ENCODE peak calls at places on chromosome 2, in four cellular contexts. One of them, this sample, is unnamed.

GRCh38 chr2:120109186-120110061 is 96.5 kb downstream of the EPB41L5 start:
- DNase-seq in GM23338: no peak
- DNase-seq in SIG-M5: peak; percentile 83
- DNase-seq in M059J: peak; percentile 52
- DNase-seq in this sample: peak; percentile 84

GRCh38 chr2:5664197-5664728 is 27.9 kb upstream of the SOX11 start:
- DNase-seq in GM23338: no peak
- DNase-seq in SIG-M5: no peak
- DNase-seq in M059J: no peak
- DNase-seq in this sample: no peak

GRCh38 chr2:8515390-8515761 is 166.5 kb upstream of the ID2 start:
- DNase-seq in GM23338: no peak
- DNase-seq in SIG-M5: peak; percentile 77
- DNase-seq in M059J: no peak
- DNase-seq in this sample: no peak

GRCh38 chr2:669323-669722 is 7.9 kb downstream of the TMEM18 start:
- DNase-seq in GM23338: no peak
- DNase-seq in SIG-M5: no peak
- DNase-seq in M059J: peak; percentile 32
- DNase-seq in this sample: peak; percentile 52

GRCh38 chr2:173513117-173513516 is 158.4 kb downstream of the CDCA7 start:
- DNase-seq in GM23338: no peak
- DNase-seq in SIG-M5: no peak
- DNase-seq in M059J: no peak
- DNase-seq in this sample: no peak

GRCh38 chr2:47065771-47066380 is 89.2 kb downstream of the STPG4 start:
- DNase-seq in GM23338: peak; percentile 34
- DNase-seq in SIG-M5: no peak
- DNase-seq in M059J: peak; percentile 97
- DNase-seq in this sample: peak; percentile 90

GRCh38 chr2:174994381-174994780 is 10.8 kb downstream of the CHN1 start:
- DNase-seq in GM23338: no peak
- DNase-seq in SIG-M5: no peak
- DNase-seq in M059J: no peak
- DNase-seq in this sample: no peak

GRCh38 chr2:203579131-203579643 is 44.1 kb upstream of the RAPH1 start:
- DNase-seq in GM23338: peak; percentile 41
- DNase-seq in SIG-M5: no peak
- DNase-seq in M059J: peak; percentile 88
- DNase-seq in this sample: peak; percentile 81

GRCh38 chr2:48249631-48250473 is 280.1 kb upstream of the STON1 start:
- DNase-seq in GM23338: no peak
- DNase-seq in SIG-M5: peak; percentile 60
- DNase-seq in M059J: no peak
- DNase-seq in this sample: no peak

GRCh38 chr2:21599417-21599816 is 475.6 kb downstream of the TDRD15 start:
- DNase-seq in GM23338: no peak
- DNase-seq in SIG-M5: no peak
- DNase-seq in M059J: peak; percentile 57
- DNase-seq in this sample: no peak

GRCh38 chr2:147100406-147101035 is 744.3 kb upstream of the ACVR2A start:
- DNase-seq in GM23338: no peak
- DNase-seq in SIG-M5: no peak
- DNase-seq in M059J: peak; percentile 27
- DNase-seq in this sample: peak; percentile 7

GRCh38 chr2:37789988-37790387 is 118.5 kb upstream of the CDC42EP3 start:
- DNase-seq in GM23338: no peak
- DNase-seq in SIG-M5: no peak
- DNase-seq in M059J: no peak
- DNase-seq in this sample: no peak

GRCh38 chr2:181742908-181743722 is 62.8 kb upstream of the NEUROD1 start:
- DNase-seq in GM23338: peak; percentile 60
- DNase-seq in SIG-M5: no peak
- DNase-seq in M059J: peak; percentile 70
- DNase-seq in this sample: peak; percentile 72

GRCh38 chr2:160379399-160379798 is 114.2 kb downstream of the RBMS1 start:
- DNase-seq in GM23338: no peak
- DNase-seq in SIG-M5: no peak
- DNase-seq in M059J: peak; percentile 89
- DNase-seq in this sample: no peak